ENCODE peak calls at places on chromosomes 4 and X, in five cellular contexts. Q is fibroblast of pulmonary artery, J is foreskin fibroblast, W is astrocyte of the spinal cord, T is mucosa of descending colon. I is an unnamed sample.

GRCh38 chrX:107445146-107445545 is 4.3 kb upstream of the FRMPD3 start:
- DNase-seq in T (no peak), W (no peak), J (no peak), Q (no peak), I (no peak)

GRCh38 chrX:37644381-37645305 is 40.9 kb upstream of the XK start:
- DNase-seq in J (no peak), Q (no peak), W (no peak), T (peak), I (no peak)

GRCh38 chrX:13369541-13370140 is 49.8 kb upstream of the ATXN3L start:
- DNase-seq in T (no peak), J (no peak), Q (no peak), W (no peak), I (no peak)

GRCh38 chrX:17395154-17395553 is 20.2 kb downstream of the NHS start:
- DNase-seq in W (no peak), J (peak), T (no peak), Q (no peak), I (no peak)

GRCh38 chr4:67996127-67996526 is 32.8 kb upstream of the TMPRSS11A start:
- DNase-seq in Q (no peak), T (no peak), W (no peak), J (no peak), I (no peak)

GRCh38 chr4:143692241-143692640 is 8.2 kb downstream of the FREM3 start:
- DNase-seq in Q (no peak), J (no peak), T (no peak), W (no peak), I (no peak)

GRCh38 chrX:77160301-77160700 is 286.9 kb upstream of the FGF16 start:
- DNase-seq in T (no peak), Q (peak), W (no peak), J (no peak), I (no peak)

GRCh38 chr4:151267822-151268535 is 9.0 kb upstream of the PRSS48 start:
- DNase-seq in Q (no peak), T (no peak), W (no peak), J (no peak), I (no peak)

GRCh38 chr4:3010998-3011397 is 47.6 kb downstream of the GRK4 start:
- DNase-seq in T (no peak), Q (peak), W (peak), J (peak), I (peak)

GRCh38 chrX:70324326-70324725 is 34.4 kb downstream of the KIF4A start:
- DNase-seq in Q (no peak), J (peak), T (no peak), W (no peak), I (no peak)

GRCh38 chr4:105994061-105994460 is 98.8 kb downstream of the NPNT start:
- DNase-seq in T (no peak), Q (no peak), W (no peak), J (no peak), I (no peak)

GRCh38 chrX:133414399-133415275 is 652 bp downstream of the GPC4 start:
- DNase-seq in W (no peak), J (no peak), T (peak), Q (peak), I (no peak)

GRCh38 chrX:150934453-150934852 is 36.0 kb upstream of the CD99L2 start:
- DNase-seq in J (peak), W (peak), T (no peak), Q (peak), I (no peak)

GRCh38 chr4:1204828-1205591 is 32.6 kb upstream of the SPON2 start:
- DNase-seq in J (no peak), W (no peak), Q (no peak), T (peak), I (no peak)

GRCh38 chrX:40201486-40201885 is 103.7 kb upstream of the BCOR start:
- DNase-seq in Q (no peak), T (no peak), W (no peak), J (no peak), I (no peak)

GRCh38 chr4:143421609-143422008 is 84.9 kb downstream of the GAB1 start:
- DNase-seq in Q (no peak), T (no peak), J (no peak), W (no peak), I (no peak)

GRCh38 chr4:125838239-125838601 is 523.5 kb downstream of the FAT4 start:
- DNase-seq in T (no peak), Q (no peak), J (no peak), W (no peak), I (no peak)

DNA sequence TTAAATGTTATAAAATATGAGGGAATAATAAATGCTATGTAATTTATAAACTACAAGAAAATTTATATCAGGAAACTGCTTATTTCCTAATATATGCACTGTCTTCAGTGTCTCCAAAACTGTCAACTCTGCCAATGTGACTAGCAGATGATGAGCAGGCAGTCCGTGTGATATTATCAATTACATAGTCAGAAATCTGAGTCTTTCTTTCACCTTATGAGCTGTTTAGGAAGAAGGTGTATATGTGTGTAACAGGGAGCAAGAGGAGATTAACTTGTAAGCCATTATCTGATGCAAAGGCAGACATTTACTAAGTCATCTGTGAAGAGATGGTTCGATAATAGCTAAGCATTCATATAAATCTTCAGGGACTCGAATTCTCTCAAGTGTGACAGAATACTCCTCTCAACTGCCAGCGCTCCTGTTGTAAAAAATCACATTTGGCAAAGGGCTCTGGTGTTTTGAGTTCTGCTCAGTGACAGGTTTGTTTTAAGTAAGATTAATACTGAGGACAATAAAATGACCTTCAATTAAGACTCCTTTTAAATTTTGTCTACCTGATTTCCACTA is 79.7 kb downstream of the SNCA start:
- DNase-seq in W (no peak), Q (no peak), J (no peak), T (no peak), I (no peak)
- TF ChIP-seq CTCF in W (no peak), Q (no peak), J (no peak), T (no peak), I (no peak)

GRCh38 chr4:174216935-174217272 is 66.6 kb downstream of the FBXO8 start:
- DNase-seq in T (no peak), Q (no peak), J (no peak), W (no peak), I (no peak)

GRCh38 chr4:174215055-174215454 is 68.4 kb downstream of the FBXO8 start:
- DNase-seq in Q (no peak), J (no peak), T (no peak), W (no peak), I (no peak)

GRCh38 chr4:174217273-174218126 is 66.0 kb downstream of the FBXO8 start:
- DNase-seq in J (peak), T (no peak), W (peak), Q (peak), I (peak)

GRCh38 chr4:174215936-174216699 is 67.3 kb downstream of the FBXO8 start:
- DNase-seq in W (no peak), J (no peak), T (no peak), Q (no peak), I (no peak)

GRCh38 chr4:174218127-174218790 is 65.2 kb downstream of the FBXO8 start:
- DNase-seq in J (no peak), T (no peak), W (no peak), Q (peak), I (no peak)
- H3K4me3 ChIP-seq in J (peak), T (no peak), W (peak), Q (peak), I (peak)

GRCh38 chrX:113470166-113470565 is 629.5 kb upstream of the AMOT start:
- DNase-seq in W (no peak), Q (no peak), J (no peak), T (no peak), I (no peak)

DNA sequence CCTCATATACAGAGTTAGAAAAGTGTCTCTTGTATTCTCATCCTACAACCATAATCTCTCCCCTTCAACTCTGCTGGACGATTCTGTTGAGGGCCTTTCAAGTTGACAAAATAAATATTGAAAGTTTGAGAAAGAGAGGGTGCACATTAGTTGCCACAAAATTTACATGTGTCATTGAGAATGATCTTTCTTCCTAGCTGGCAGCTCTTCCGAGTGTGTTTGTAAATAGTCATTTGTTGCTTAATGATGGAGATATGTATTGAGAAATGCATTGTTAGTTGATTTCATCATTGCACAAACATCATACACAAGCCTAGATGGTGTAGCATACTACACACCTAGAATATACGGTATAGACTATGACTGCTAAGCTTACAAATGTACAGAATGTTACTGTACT is 632.8 kb upstream of the AMOT start:
- DNase-seq in W (no peak), J (no peak), T (no peak), Q (peak), I (no peak)
- TF ChIP-seq CTCF in W (no peak), J (no peak), T (no peak), Q (no peak), I (no peak)

GRCh38 chr4:100347241-100347640 is 157.0 kb upstream of the DDIT4L start:
- DNase-seq in Q (no peak), T (no peak), J (no peak), W (no peak), I (no peak)
- H3K4me3 ChIP-seq in Q (no peak), T (no peak), J (no peak), W (no peak), I (no peak)

GRCh38 chr4:104352211-104352610 is 142.5 kb downstream of the CXXC4 start:
- DNase-seq in Q (no peak), T (no peak), W (no peak), J (no peak), I (no peak)
- TF ChIP-seq CTCF in Q (no peak), T (no peak), W (peak), J (no peak), I (no peak)

GRCh38 chrX:46407036-46407752 is 138.0 kb downstream of the ZNF674 start:
- DNase-seq in W (no peak), T (no peak), Q (no peak), J (no peak), I (no peak)
- H3K4me3 ChIP-seq in W (no peak), T (no peak), Q (no peak), J (no peak), I (no peak)

DNA sequence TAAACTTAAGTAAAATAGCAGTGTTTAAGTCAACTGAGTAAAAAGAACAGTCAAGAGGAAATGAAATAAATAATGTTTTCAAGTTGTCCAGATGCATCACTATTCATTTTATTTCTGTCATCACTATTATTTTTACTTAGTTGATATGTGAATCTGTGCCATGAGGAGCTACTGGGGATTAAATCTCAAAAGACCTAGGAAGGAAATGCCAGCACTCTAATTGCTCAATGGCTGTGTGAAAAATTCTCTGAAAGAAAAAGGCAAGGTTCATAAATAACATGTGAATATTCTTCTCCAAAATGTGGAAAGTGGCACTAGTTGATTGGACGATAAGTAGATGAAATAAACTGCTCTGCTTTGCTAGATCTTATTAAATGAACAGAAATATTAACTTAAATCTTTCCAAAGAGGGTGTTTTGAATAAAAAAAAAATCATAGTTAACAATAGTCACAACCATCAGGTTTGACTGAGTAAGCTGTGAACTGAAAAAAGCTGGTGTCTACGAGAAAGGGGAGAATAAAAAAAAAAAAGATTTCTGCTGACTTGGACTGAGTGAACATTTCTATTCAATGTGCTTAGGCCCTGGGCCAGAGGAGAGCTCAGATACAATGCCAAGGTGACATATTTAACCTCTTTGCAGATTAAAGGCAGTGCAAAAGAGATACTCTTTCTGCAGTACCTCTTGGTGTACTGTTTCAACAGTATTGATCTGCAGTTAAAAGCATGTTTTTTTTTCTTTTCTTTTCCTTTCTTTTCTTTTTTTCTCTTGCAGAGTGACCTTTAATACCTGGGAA is 1.5 kb downstream of the SPARCL1 start:
- DNase-seq in Q (peak), J (no peak), T (no peak), W (no peak), I (no peak)
- TF ChIP-seq CTCF in Q (no peak), J (no peak), T (no peak), W (no peak), I (no peak)

I was measured in AG04449.